ENCODE peak calls at places on chromosomes 13 and 19, in seven cellular contexts. A is stimulated activated CD4-positive, alpha-beta T cell treated with anti-CD3 and anti-CD28 coated beads, Interleukin-4, amount 100 ng/mL, for 1 hour; W is GM20000; D is uterus; M is NCI-H2081; O is iris pigment epithelial cell; Z is effector CD4-positive, alpha-beta T cell. Q is an unnamed sample.

GRCh38 chr19:8161135-8161646 is 11.8 kb upstream of the FBN3 start:
- DNase-seq in A (no peak), W (peak; percentile 27), D (no peak), M (peak; percentile 21), O (peak; percentile 25), Z (no peak), Q (no peak)

GRCh38 chr13:71867101-71867814 is at the start of gene DACH1:
- DNase-seq in A (peak; percentile 4), W (peak; percentile 65), D (peak; percentile 62), M (no peak), O (peak; percentile 69), Z (no peak), Q (peak; percentile 75)

GRCh38 chr13:114062341-114062740 is 70.1 kb downstream of the RASA3 start:
- DNase-seq in A (no peak), W (no peak), D (no peak), M (no peak), O (no peak), Z (no peak), Q (no peak)

GRCh38 chr13:29465741-29466293 is 129.7 kb downstream of the SLC7A1 start:
- DNase-seq in A (no peak), W (no peak), D (peak; percentile 51), M (no peak), O (peak; percentile 59), Z (no peak), Q (no peak)

GRCh38 chr13:46983881-46984280 is 87.0 kb upstream of the HTR2A start:
- DNase-seq in A (no peak), W (peak; percentile 42), D (no peak), M (no peak), O (peak; percentile 2), Z (no peak), Q (no peak)

GRCh38 chr19:5863030-5863665 is 7.2 kb downstream of the FUT5 start:
- DNase-seq in A (no peak), W (no peak), D (no peak), M (no peak), O (no peak), Z (no peak), Q (no peak)

GRCh38 chr19:38209671-38210457 is 14.2 kb downstream of the DPF1 start:
- DNase-seq in A (no peak), W (no peak), D (peak; percentile 86), M (no peak), O (peak; percentile 37), Z (no peak), Q (peak; percentile 53)

GRCh38 chr19:14536926-14537692 is 7.7 kb downstream of the TECR start:
- DNase-seq in A (peak; percentile 48), W (peak; percentile 55), D (peak; percentile 75), M (no peak), O (peak; percentile 85), Z (no peak), Q (peak; percentile 83)

Q was measured in neuronal stem cell.